ENCODE peak calls at places on chromosomes 16 and 17, in eight cellular contexts. U is AG10803, H is colonic mucosa, Z is WTC11, R is breast epithelium, L is progenitor cell of endocrine pancreas, D is AG09309, Y is lung. S is an unnamed sample.

GRCh38 chr17:72193395-72194106 is 72.7 kb downstream of the SOX9 start:
- DNase-seq in U (peak; percentile 26), H (no peak), Z (no peak), R (no peak), L (no peak), D (peak; percentile 13), Y (no peak), S (no peak)

GRCh38 chr17:75033346-75034235 is 13.2 kb downstream of the ATP5PD start:
- DNase-seq in U (peak; percentile 89), H (peak; percentile 98), Z (peak; percentile 99), R (peak; percentile 97), L (peak; percentile 96), D (peak; percentile 71), Y (peak; percentile 94), S (peak; percentile 92)

GRCh38 chr16:84065536-84066132 is 23.0 kb upstream of the SLC38A8 start:
- DNase-seq in U (peak; percentile 51), H (peak; percentile 66), Z (peak; percentile 68), R (no peak), L (peak; percentile 26), D (peak; percentile 14), Y (no peak), S (peak; percentile 41)

GRCh38 chr16:21645261-21645721 is 7.1 kb downstream of the IGSF6 start:
- DNase-seq in U (peak; percentile 25), H (no peak), Z (no peak), R (no peak), L (no peak), D (no peak), Y (no peak), S (no peak)

GRCh38 chr17:60506312-60506711 is 19.7 kb downstream of the APPBP2 start:
- DNase-seq in U (peak; percentile 48), H (no peak), Z (no peak), R (no peak), L (no peak), D (peak; percentile 24), Y (no peak), S (no peak)

GRCh38 chr16:85210423-85211169 is 98.3 kb upstream of the CIBAR2 start:
- DNase-seq in U (peak; percentile 93), H (no peak), Z (no peak), R (no peak), L (no peak), D (no peak), Y (no peak), S (peak; percentile 75)

GRCh38 chr16:67910162-67910561 is 17.1 kb downstream of the PSKH1 start:
- DNase-seq in U (peak; percentile 84), H (no peak), Z (no peak), R (no peak), L (no peak), D (peak; percentile 31), Y (no peak), S (no peak)

GRCh38 chr17:38958326-38958725 is 8.9 kb downstream of the FBXO47 start:
- DNase-seq in U (peak; percentile 48), H (no peak), Z (no peak), R (no peak), L (no peak), D (no peak), Y (no peak), S (no peak)

GRCh38 chr17:59328534-59329095 is 2.8 kb upstream of the YPEL2 start:
- DNase-seq in U (no peak), H (no peak), Z (no peak), R (no peak), L (no peak), D (no peak), Y (no peak), S (no peak)

GRCh38 chr16:46873201-46873600 is 11.0 kb upstream of the GPT2 start:
- DNase-seq in U (no peak), H (no peak), Z (no peak), R (no peak), L (no peak), D (no peak), Y (no peak), S (no peak)

GRCh38 chr17:512926-513325 is 160.3 kb upstream of the RPH3AL start:
- DNase-seq in U (peak; percentile 84), H (no peak), Z (no peak), R (peak; percentile 43), L (no peak), D (no peak), Y (no peak), S (peak; percentile 61)

GRCh38 chr16:13005836-13006235 is 104.4 kb downstream of the SHISA9 start:
- DNase-seq in U (no peak), H (no peak), Z (no peak), R (no peak), L (no peak), D (no peak), Y (no peak), S (no peak)

GRCh38 chr17:59783221-59784016 is 76.0 kb downstream of the VMP1 start:
- DNase-seq in U (peak; percentile 42), H (no peak), Z (no peak), R (no peak), L (no peak), D (no peak), Y (no peak), S (no peak)

GRCh38 chr16:58487566-58488351 is 12.2 kb upstream of the NDRG4 start:
- DNase-seq in U (peak; percentile 68), H (peak; percentile 76), Z (peak; percentile 94), R (peak; percentile 51), L (peak; percentile 86), D (no peak), Y (peak; percentile 78), S (peak; percentile 84)

GRCh38 chr17:17456251-17456650 is 20.5 kb upstream of the MED9 start:
- DNase-seq in U (no peak), H (no peak), Z (no peak), R (no peak), L (no peak), D (no peak), Y (no peak), S (no peak)

GRCh38 chr16:19389246-19389645 is 28.4 kb upstream of the TMC5 start:
- DNase-seq in U (no peak), H (peak; percentile 91), Z (peak; percentile 86), R (peak; percentile 39), L (peak; percentile 32), D (no peak), Y (peak; percentile 78), S (peak; percentile 72)

GRCh38 chr17:57481901-57482300 is 225.6 kb downstream of the MSI2 start:
- DNase-seq in U (peak; percentile 98), H (no peak), Z (no peak), R (no peak), L (no peak), D (peak; percentile 92), Y (no peak), S (no peak)

GRCh38 chr16:9099131-9099625 is 7.7 kb downstream of the HAPSTR1 start:
- DNase-seq in U (peak; percentile 50), H (peak; percentile 40), Z (no peak), R (no peak), L (no peak), D (no peak), Y (peak; percentile 48), S (peak; percentile 26)

GRCh38 chr16:77437859-77438258 is 3.0 kb upstream of the ADAMTS18 start:
- DNase-seq in U (peak; percentile 23), H (no peak), Z (no peak), R (no peak), L (no peak), D (no peak), Y (no peak), S (no peak)
- TF ChIP-seq CTCF in U (peak; percentile 61), H (no peak), Z (no peak), R (no peak), L (peak; percentile 36), D (peak; percentile 8), Y (no peak), S (no peak)

DNA sequence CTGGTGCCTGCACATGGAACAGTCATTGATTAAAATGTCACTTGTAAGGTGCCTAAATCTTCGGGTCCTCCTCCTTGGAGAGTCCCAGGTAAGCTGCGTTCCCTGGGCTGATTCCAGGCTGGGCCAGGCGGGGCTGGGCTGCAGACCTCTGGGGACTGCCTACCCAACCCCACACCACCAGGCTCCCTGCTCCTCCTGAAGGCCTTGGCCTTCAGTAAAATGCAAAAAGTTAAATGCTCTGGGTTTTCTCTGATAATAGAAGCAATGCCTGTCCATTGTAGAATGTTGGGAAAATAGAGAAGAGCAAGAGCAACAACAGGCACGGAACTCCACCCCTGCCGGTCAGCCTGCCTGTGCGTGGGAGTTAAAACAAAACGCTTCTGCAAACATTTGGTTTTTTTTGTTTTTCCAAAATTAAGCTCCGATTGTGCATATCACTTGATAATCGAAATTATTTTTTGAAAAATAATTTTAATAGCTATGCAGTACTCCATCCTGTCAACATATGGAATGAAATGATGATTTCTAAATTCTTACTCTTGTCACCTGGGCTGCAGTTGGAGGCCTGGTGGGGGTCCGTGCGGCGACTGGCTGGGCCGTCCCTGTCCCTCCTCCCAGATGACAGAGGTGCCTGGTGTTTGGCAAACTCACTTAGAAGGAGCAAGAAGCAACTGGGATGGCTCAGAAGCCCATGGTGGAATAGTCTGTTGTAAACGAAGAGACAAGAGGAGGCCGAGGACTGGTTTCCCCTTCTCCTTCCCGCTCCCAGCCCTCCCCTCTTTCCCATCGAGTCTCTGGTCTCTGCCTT is 364.1 kb downstream of the SEC14L1 start:
- DNase-seq in U (no peak), H (no peak), Z (peak; percentile 7), R (no peak), L (no peak), D (no peak), Y (no peak), S (no peak)
- TF ChIP-seq CTCF in U (no peak), H (no peak), Z (no peak), R (no peak), L (no peak), D (no peak), Y (no peak), S (no peak)

DNA sequence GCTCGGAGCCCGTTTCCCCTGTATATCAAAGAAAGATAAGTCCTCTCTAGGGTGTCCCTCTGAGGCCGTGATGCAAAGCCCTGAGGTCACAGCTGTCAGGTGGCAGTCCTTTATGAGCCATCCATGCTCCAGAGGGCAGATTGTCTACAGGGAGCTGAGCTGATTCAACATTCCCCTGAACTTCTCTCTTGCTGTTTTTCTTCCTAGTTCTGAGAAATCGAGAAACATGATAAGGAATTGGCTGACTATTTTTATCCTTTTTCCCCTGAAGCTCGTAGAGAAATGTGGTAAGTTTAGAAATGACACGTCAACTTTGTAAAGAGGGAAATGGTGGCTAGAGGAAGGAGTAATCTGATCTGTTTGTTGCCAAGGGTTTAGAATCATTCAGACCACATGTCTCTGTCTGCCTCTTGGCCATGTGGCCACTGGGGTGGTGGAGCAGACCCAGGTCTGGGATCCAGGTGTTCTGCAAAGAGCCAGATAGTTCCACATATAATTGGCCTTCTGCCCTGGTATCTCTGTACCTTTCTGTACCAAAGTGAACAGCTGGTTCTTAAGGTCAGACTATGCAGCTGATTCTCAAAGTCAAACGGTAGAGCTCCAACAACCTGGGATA is 3.5 kb downstream of the CTNS start:
- DNase-seq in U (peak; percentile 38), H (no peak), Z (no peak), R (no peak), L (no peak), D (peak; percentile 45), Y (no peak), S (no peak)
- TF ChIP-seq CTCF in U (no peak), H (no peak), Z (no peak), R (no peak), L (no peak), D (no peak), Y (no peak), S (no peak)

GRCh38 chr17:50507871-50508572 is at the start of gene MYCBPAP:
- DNase-seq in U (peak; percentile 73), H (peak; percentile 87), Z (peak; percentile 87), R (peak; percentile 60), L (peak; percentile 71), D (no peak), Y (peak; percentile 66), S (peak; percentile 79)
- TF ChIP-seq CTCF in U (peak; percentile 9), H (no peak), Z (no peak), R (no peak), L (peak; percentile 25), D (no peak), Y (no peak), S (peak; percentile 16)

S was measured in thyroid gland.